ENCODE peak calls at places on chromosomes 7 and 10, in eight cellular contexts. C, S, E, N, T, O, Q and H are unnamed samples.

GRCh38 chr7:31493714-31494181 is 20.1 kb upstream of the ITPRID1 start:
- DNase-seq in T (no peak), E (no peak), O (no peak), S (no peak), N (no peak), Q (no peak), C (peak; percentile 18), H (no peak)

GRCh38 chr10:94851263-94851662 is 87.2 kb upstream of the CYP2C9 start:
- DNase-seq in Q (no peak), N (no peak), T (no peak), E (no peak), C (no peak), S (no peak), O (no peak), H (no peak)

GRCh38 chr7:56538541-56539429 is 422.6 kb upstream of the NUPR2 start:
- DNase-seq in S (no peak), N (no peak), Q (no peak), E (no peak), T (no peak), O (no peak), C (no peak), H (peak; percentile 7)

GRCh38 chr10:112375721-112376577 is 2.0 kb downstream of the ACSL5 start:
- DNase-seq in N (peak; percentile 49), E (no peak), T (peak; percentile 38), Q (no peak), C (peak; percentile 69), S (no peak), O (peak; percentile 87), H (peak; percentile 80)

GRCh38 chr7:135282621-135283295 is 49.1 kb downstream of the STRA8 start:
- DNase-seq in T (no peak), O (no peak), Q (no peak), E (no peak), N (peak; percentile 3), C (no peak), S (peak; percentile 94), H (no peak)

GRCh38 chr10:96642973-96643372 is 56.2 kb upstream of the TM9SF3 start:
- DNase-seq in O (peak; percentile 85), C (peak; percentile 80), T (peak; percentile 70), S (no peak), Q (peak; percentile 55), E (peak; percentile 73), N (peak; percentile 49), H (peak; percentile 56)

GRCh38 chr10:6580279-6581029 is 378 bp upstream of the PRKCQ start:
- DNase-seq in O (peak; percentile 68), E (peak; percentile 87), N (peak; percentile 87), S (no peak), Q (peak; percentile 40), C (peak; percentile 79), T (peak; percentile 85), H (peak; percentile 89)

GRCh38 chr7:17485905-17486304 is 187.5 kb downstream of the AHR start:
- DNase-seq in N (no peak), S (no peak), E (no peak), O (no peak), C (no peak), Q (no peak), T (no peak), H (no peak)

GRCh38 chr10:10623958-10624590 is 393.6 kb upstream of the CELF2 start:
- DNase-seq in E (no peak), O (no peak), S (no peak), T (no peak), Q (no peak), C (no peak), N (no peak), H (no peak)

GRCh38 chr7:90952649-90952991 is 311.6 kb upstream of the FZD1 start:
- DNase-seq in N (no peak), S (peak; percentile 43), T (no peak), E (no peak), O (no peak), Q (peak; percentile 33), C (no peak), H (no peak)

GRCh38 chr10:34205452-34205851 is 609.6 kb downstream of the PARD3 start:
- DNase-seq in Q (no peak), S (no peak), T (no peak), C (no peak), N (no peak), E (no peak), O (no peak), H (no peak)

GRCh38 chr10:132836832-132837540 is 51.0 kb upstream of the NKX6-2 start:
- DNase-seq in Q (peak; percentile 10), N (peak; percentile 38), S (no peak), O (no peak), C (no peak), E (peak; percentile 62), T (peak; percentile 16), H (peak; percentile 89)